ENCODE peak calls at places on chromosome 11, in five cellular contexts. One of them, this sample, is unnamed.

GRCh38 chr11:86438685-86439084 is 64.0 kb downstream of the CCDC81 start:
- DNase-seq in right cardiac atrium: no peak
- DNase-seq in upper lobe of right lung: no peak
- DNase-seq in naive thymus-derived CD4-positive, alpha-beta T cell: no peak
- DNase-seq in fibroblast of pulmonary artery: peak
- DNase-seq in this sample: no peak

GRCh38 chr11:104076455-104076854 is 40.0 kb downstream of the DDI1 start:
- DNase-seq in right cardiac atrium: no peak
- DNase-seq in upper lobe of right lung: no peak
- DNase-seq in naive thymus-derived CD4-positive, alpha-beta T cell: no peak
- DNase-seq in fibroblast of pulmonary artery: no peak
- DNase-seq in this sample: no peak

GRCh38 chr11:6612816-6613136 is 760 bp upstream of the TAF10 start:
- DNase-seq in right cardiac atrium: no peak
- DNase-seq in upper lobe of right lung: no peak
- DNase-seq in naive thymus-derived CD4-positive, alpha-beta T cell: no peak
- DNase-seq in fibroblast of pulmonary artery: no peak
- DNase-seq in this sample: no peak

GRCh38 chr11:8168485-8169257 is at the start of gene RIC3:
- DNase-seq in right cardiac atrium: peak
- DNase-seq in upper lobe of right lung: peak
- DNase-seq in naive thymus-derived CD4-positive, alpha-beta T cell: peak
- DNase-seq in fibroblast of pulmonary artery: no peak
- DNase-seq in this sample: no peak

GRCh38 chr11:95134491-95134890 is 44.8 kb downstream of the ENDOD1 start:
- DNase-seq in right cardiac atrium: no peak
- DNase-seq in upper lobe of right lung: no peak
- DNase-seq in naive thymus-derived CD4-positive, alpha-beta T cell: no peak
- DNase-seq in fibroblast of pulmonary artery: peak
- DNase-seq in this sample: no peak

GRCh38 chr11:39174965-39175364 is 2284.5 kb downstream of the LRRC4C start:
- DNase-seq in right cardiac atrium: no peak
- DNase-seq in upper lobe of right lung: no peak
- DNase-seq in naive thymus-derived CD4-positive, alpha-beta T cell: no peak
- DNase-seq in fibroblast of pulmonary artery: no peak
- DNase-seq in this sample: no peak

GRCh38 chr11:117443269-117444186 is 115.9 kb downstream of the CEP164 start:
- DNase-seq in right cardiac atrium: peak
- DNase-seq in upper lobe of right lung: peak
- DNase-seq in naive thymus-derived CD4-positive, alpha-beta T cell: no peak
- DNase-seq in fibroblast of pulmonary artery: peak
- DNase-seq in this sample: no peak

GRCh38 chr11:9861860-9862725 is 198.2 kb downstream of the SWAP70 start:
- DNase-seq in right cardiac atrium: peak
- DNase-seq in upper lobe of right lung: no peak
- DNase-seq in naive thymus-derived CD4-positive, alpha-beta T cell: peak
- DNase-seq in fibroblast of pulmonary artery: peak
- DNase-seq in this sample: peak

GRCh38 chr11:117823941-117824420 is 563 bp downstream of the FXYD2 start:
- DNase-seq in right cardiac atrium: peak
- DNase-seq in upper lobe of right lung: peak
- DNase-seq in naive thymus-derived CD4-positive, alpha-beta T cell: no peak
- DNase-seq in fibroblast of pulmonary artery: peak
- DNase-seq in this sample: peak

GRCh38 chr11:34050536-34050935 is 995 bp upstream of the CAPRIN1 start:
- DNase-seq in right cardiac atrium: no peak
- DNase-seq in upper lobe of right lung: no peak
- DNase-seq in naive thymus-derived CD4-positive, alpha-beta T cell: no peak
- DNase-seq in fibroblast of pulmonary artery: peak
- DNase-seq in this sample: no peak

GRCh38 chr11:109302591-109303334 is 119.2 kb upstream of the C11orf87 start:
- DNase-seq in right cardiac atrium: no peak
- DNase-seq in upper lobe of right lung: no peak
- DNase-seq in naive thymus-derived CD4-positive, alpha-beta T cell: no peak
- DNase-seq in fibroblast of pulmonary artery: no peak
- DNase-seq in this sample: no peak

GRCh38 chr11:27619936-27620335 is 80.3 kb downstream of the BDNF start:
- DNase-seq in right cardiac atrium: no peak
- DNase-seq in upper lobe of right lung: no peak
- DNase-seq in naive thymus-derived CD4-positive, alpha-beta T cell: no peak
- DNase-seq in fibroblast of pulmonary artery: no peak
- DNase-seq in this sample: no peak

GRCh38 chr11:102312656-102313055 is 4.6 kb upstream of the BIRC3 start:
- DNase-seq in right cardiac atrium: no peak
- DNase-seq in upper lobe of right lung: no peak
- DNase-seq in naive thymus-derived CD4-positive, alpha-beta T cell: no peak
- DNase-seq in fibroblast of pulmonary artery: peak
- DNase-seq in this sample: no peak

GRCh38 chr11:12506502-12506921 is 129.1 kb downstream of the PARVA start:
- DNase-seq in right cardiac atrium: no peak
- DNase-seq in upper lobe of right lung: no peak
- DNase-seq in naive thymus-derived CD4-positive, alpha-beta T cell: no peak
- DNase-seq in fibroblast of pulmonary artery: peak
- DNase-seq in this sample: no peak

GRCh38 chr11:62399868-62400245 is 19.0 kb upstream of the SCGB1A1 start:
- DNase-seq in right cardiac atrium: peak
- DNase-seq in upper lobe of right lung: peak
- DNase-seq in naive thymus-derived CD4-positive, alpha-beta T cell: no peak
- DNase-seq in fibroblast of pulmonary artery: no peak
- DNase-seq in this sample: no peak

GRCh38 chr11:68441466-68442230 is 18.9 kb upstream of the PPP6R3 start:
- DNase-seq in right cardiac atrium: no peak
- DNase-seq in upper lobe of right lung: no peak
- DNase-seq in naive thymus-derived CD4-positive, alpha-beta T cell: no peak
- DNase-seq in fibroblast of pulmonary artery: peak
- DNase-seq in this sample: no peak

GRCh38 chr11:123601136-123601535 is 53.3 kb downstream of the SCN3B start:
- DNase-seq in right cardiac atrium: no peak
- DNase-seq in upper lobe of right lung: no peak
- DNase-seq in naive thymus-derived CD4-positive, alpha-beta T cell: no peak
- DNase-seq in fibroblast of pulmonary artery: peak
- DNase-seq in this sample: no peak

GRCh38 chr11:119361056-119361787 is 14.7 kb upstream of the MFRP start:
- DNase-seq in right cardiac atrium: no peak
- DNase-seq in upper lobe of right lung: peak
- DNase-seq in naive thymus-derived CD4-positive, alpha-beta T cell: no peak
- DNase-seq in fibroblast of pulmonary artery: peak
- DNase-seq in this sample: no peak

GRCh38 chr11:72347691-72348090 is 86.6 kb downstream of the CLPB start:
- DNase-seq in right cardiac atrium: no peak
- DNase-seq in upper lobe of right lung: no peak
- DNase-seq in naive thymus-derived CD4-positive, alpha-beta T cell: no peak
- DNase-seq in fibroblast of pulmonary artery: no peak
- DNase-seq in this sample: no peak

GRCh38 chr11:72780291-72781062 is 13.4 kb downstream of the STARD10 start:
- DNase-seq in right cardiac atrium: no peak
- DNase-seq in upper lobe of right lung: no peak
- DNase-seq in naive thymus-derived CD4-positive, alpha-beta T cell: no peak
- DNase-seq in fibroblast of pulmonary artery: no peak
- DNase-seq in this sample: no peak

GRCh38 chr11:117188620-117189081 is 10.1 kb downstream of the SIDT2 start:
- DNase-seq in right cardiac atrium: no peak
- DNase-seq in upper lobe of right lung: peak
- DNase-seq in naive thymus-derived CD4-positive, alpha-beta T cell: no peak
- DNase-seq in fibroblast of pulmonary artery: no peak
- DNase-seq in this sample: no peak

GRCh38 chr11:62548545-62549335 is 2.1 kb upstream of the AHNAK start:
- DNase-seq in right cardiac atrium: peak
- DNase-seq in upper lobe of right lung: no peak
- DNase-seq in naive thymus-derived CD4-positive, alpha-beta T cell: no peak
- DNase-seq in fibroblast of pulmonary artery: peak
- DNase-seq in this sample: no peak

GRCh38 chr11:66136752-66137123 is 66.7 kb downstream of the PACS1 start:
- DNase-seq in right cardiac atrium: no peak
- DNase-seq in upper lobe of right lung: no peak
- DNase-seq in naive thymus-derived CD4-positive, alpha-beta T cell: no peak
- DNase-seq in fibroblast of pulmonary artery: peak
- DNase-seq in this sample: no peak

GRCh38 chr11:11157201-11157600 is 195.8 kb downstream of the CSNK2A3 start:
- DNase-seq in right cardiac atrium: peak
- DNase-seq in upper lobe of right lung: no peak
- DNase-seq in naive thymus-derived CD4-positive, alpha-beta T cell: peak
- DNase-seq in fibroblast of pulmonary artery: peak
- DNase-seq in this sample: peak

GRCh38 chr11:10413268-10413667 is 41.8 kb upstream of the AMPD3 start:
- DNase-seq in right cardiac atrium: no peak
- DNase-seq in upper lobe of right lung: no peak
- DNase-seq in naive thymus-derived CD4-positive, alpha-beta T cell: no peak
- DNase-seq in fibroblast of pulmonary artery: no peak
- DNase-seq in this sample: peak

GRCh38 chr11:123577081-123577598 is 77.3 kb downstream of the SCN3B start:
- DNase-seq in right cardiac atrium: peak
- DNase-seq in upper lobe of right lung: peak
- DNase-seq in naive thymus-derived CD4-positive, alpha-beta T cell: peak
- DNase-seq in fibroblast of pulmonary artery: peak
- DNase-seq in this sample: no peak

GRCh38 chr11:125892071-125892470 is 4.6 kb downstream of the HYLS1 start:
- DNase-seq in right cardiac atrium: no peak
- DNase-seq in upper lobe of right lung: no peak
- DNase-seq in naive thymus-derived CD4-positive, alpha-beta T cell: no peak
- DNase-seq in fibroblast of pulmonary artery: no peak
- DNase-seq in this sample: no peak

GRCh38 chr11:64000740-64001514 is 14.7 kb downstream of the OTUB1 start:
- DNase-seq in right cardiac atrium: no peak
- DNase-seq in upper lobe of right lung: no peak
- DNase-seq in naive thymus-derived CD4-positive, alpha-beta T cell: no peak
- DNase-seq in fibroblast of pulmonary artery: no peak
- DNase-seq in this sample: no peak
- H3K4me3 ChIP-seq in right cardiac atrium: peak
- H3K4me3 ChIP-seq in upper lobe of right lung: peak
- H3K4me3 ChIP-seq in naive thymus-derived CD4-positive, alpha-beta T cell: no peak
- H3K4me3 ChIP-seq in fibroblast of pulmonary artery: peak
- H3K4me3 ChIP-seq in this sample: no peak

GRCh38 chr11:130146797-130147196 is 12.8 kb upstream of the ST14 start:
- DNase-seq in right cardiac atrium: no peak
- DNase-seq in upper lobe of right lung: no peak
- DNase-seq in naive thymus-derived CD4-positive, alpha-beta T cell: no peak
- DNase-seq in fibroblast of pulmonary artery: no peak
- DNase-seq in this sample: peak

GRCh38 chr11:130155106-130155505 is 4.5 kb upstream of the ST14 start:
- DNase-seq in right cardiac atrium: no peak
- DNase-seq in upper lobe of right lung: no peak
- DNase-seq in naive thymus-derived CD4-positive, alpha-beta T cell: no peak
- DNase-seq in fibroblast of pulmonary artery: no peak
- DNase-seq in this sample: peak

GRCh38 chr11:130150790-130151189 is 8.8 kb upstream of the ST14 start:
- DNase-seq in right cardiac atrium: no peak
- DNase-seq in upper lobe of right lung: no peak
- DNase-seq in naive thymus-derived CD4-positive, alpha-beta T cell: no peak
- DNase-seq in fibroblast of pulmonary artery: no peak
- DNase-seq in this sample: no peak

GRCh38 chr11:130148927-130149326 is 10.7 kb upstream of the ST14 start:
- DNase-seq in right cardiac atrium: no peak
- DNase-seq in upper lobe of right lung: no peak
- DNase-seq in naive thymus-derived CD4-positive, alpha-beta T cell: no peak
- DNase-seq in fibroblast of pulmonary artery: no peak
- DNase-seq in this sample: no peak

DNA sequence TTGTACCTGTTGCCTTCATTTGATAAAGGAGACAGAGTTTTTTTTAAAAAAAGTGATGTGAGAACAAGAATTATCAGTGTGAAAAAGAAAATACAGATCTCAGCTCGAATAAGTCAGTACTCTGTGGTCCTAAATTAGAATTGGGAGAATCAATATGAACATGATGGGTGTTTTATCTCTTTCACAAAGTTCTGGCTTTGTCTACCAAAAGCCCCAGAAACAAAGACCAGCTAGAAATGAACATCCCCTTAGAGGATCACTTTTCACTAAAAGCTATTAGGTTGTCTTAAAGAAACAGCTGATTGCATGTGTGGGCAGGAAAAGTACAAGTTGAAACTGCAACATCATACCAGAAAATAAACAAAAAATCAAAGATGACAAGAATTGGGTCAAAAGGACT is 8.4 kb upstream of the ST14 start:
- DNase-seq in right cardiac atrium: no peak
- DNase-seq in upper lobe of right lung: no peak
- DNase-seq in naive thymus-derived CD4-positive, alpha-beta T cell: no peak
- DNase-seq in fibroblast of pulmonary artery: no peak
- DNase-seq in this sample: no peak
- H3K4me3 ChIP-seq in right cardiac atrium: no peak
- H3K4me3 ChIP-seq in upper lobe of right lung: no peak
- H3K4me3 ChIP-seq in naive thymus-derived CD4-positive, alpha-beta T cell: no peak
- H3K4me3 ChIP-seq in fibroblast of pulmonary artery: no peak
- H3K4me3 ChIP-seq in this sample: no peak

GRCh38 chr11:67438121-67438902 is 830 bp upstream of the PTPRCAP start:
- DNase-seq in right cardiac atrium: no peak
- DNase-seq in upper lobe of right lung: no peak
- DNase-seq in naive thymus-derived CD4-positive, alpha-beta T cell: peak
- DNase-seq in fibroblast of pulmonary artery: no peak
- DNase-seq in this sample: peak

GRCh38 chr11:67435727-67436458 is 1.6 kb downstream of the PTPRCAP start:
- DNase-seq in right cardiac atrium: no peak
- DNase-seq in upper lobe of right lung: no peak
- DNase-seq in naive thymus-derived CD4-positive, alpha-beta T cell: no peak
- DNase-seq in fibroblast of pulmonary artery: no peak
- DNase-seq in this sample: no peak

GRCh38 chr11:67436459-67437081 is 912 bp downstream of the PTPRCAP start:
- DNase-seq in right cardiac atrium: no peak
- DNase-seq in upper lobe of right lung: no peak
- DNase-seq in naive thymus-derived CD4-positive, alpha-beta T cell: peak
- DNase-seq in fibroblast of pulmonary artery: no peak
- DNase-seq in this sample: peak

GRCh38 chr11:67435031-67435726 is 2.3 kb downstream of the PTPRCAP start:
- DNase-seq in right cardiac atrium: no peak
- DNase-seq in upper lobe of right lung: no peak
- DNase-seq in naive thymus-derived CD4-positive, alpha-beta T cell: no peak
- DNase-seq in fibroblast of pulmonary artery: no peak
- DNase-seq in this sample: no peak

DNA sequence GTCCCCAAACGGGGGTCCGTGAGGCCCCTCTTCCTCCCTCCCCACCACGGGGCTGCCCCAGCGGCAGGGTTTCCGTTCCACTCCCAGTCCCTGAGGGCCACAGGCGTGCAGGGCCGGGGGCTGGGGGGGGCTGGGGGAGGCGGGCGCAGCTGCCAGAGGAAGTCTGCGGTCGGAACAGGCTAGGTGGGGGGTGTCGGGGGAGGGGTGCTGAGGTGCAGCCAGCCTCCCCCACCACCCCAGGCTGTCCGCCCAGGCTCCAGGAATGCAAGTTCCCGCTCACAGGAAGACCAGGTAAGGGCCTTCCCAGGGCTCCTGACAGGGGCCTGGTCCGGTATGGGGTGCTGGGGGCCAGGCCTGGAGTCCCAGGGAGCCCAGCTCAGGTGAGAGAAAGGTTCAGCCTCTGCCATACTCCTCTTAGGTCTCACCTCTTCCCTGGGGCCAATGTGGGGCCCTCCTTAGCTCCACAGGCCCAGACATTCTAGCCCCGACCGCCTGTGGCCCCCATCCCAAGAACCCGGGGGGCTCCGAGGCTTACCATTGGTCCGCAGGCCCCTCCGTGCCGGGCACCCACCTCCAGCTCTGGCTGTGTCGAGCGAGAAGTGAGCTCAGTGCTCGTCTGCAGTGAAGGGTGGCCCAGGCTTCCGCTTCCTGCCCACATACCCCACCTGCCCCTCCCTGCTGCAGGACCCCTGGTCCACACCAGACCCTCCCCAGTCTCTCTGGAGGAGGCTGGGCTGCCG is at the start of gene PTPRCAP:
- DNase-seq in right cardiac atrium: no peak
- DNase-seq in upper lobe of right lung: no peak
- DNase-seq in naive thymus-derived CD4-positive, alpha-beta T cell: peak
- DNase-seq in fibroblast of pulmonary artery: no peak
- DNase-seq in this sample: peak
- H3K4me3 ChIP-seq in right cardiac atrium: no peak
- H3K4me3 ChIP-seq in upper lobe of right lung: peak
- H3K4me3 ChIP-seq in naive thymus-derived CD4-positive, alpha-beta T cell: peak
- H3K4me3 ChIP-seq in fibroblast of pulmonary artery: no peak
- H3K4me3 ChIP-seq in this sample: peak

GRCh38 chr11:111334495-111335123 is 36.3 kb downstream of the POU2AF3 start:
- DNase-seq in right cardiac atrium: no peak
- DNase-seq in upper lobe of right lung: no peak
- DNase-seq in naive thymus-derived CD4-positive, alpha-beta T cell: no peak
- DNase-seq in fibroblast of pulmonary artery: no peak
- DNase-seq in this sample: no peak
- H3K4me3 ChIP-seq in right cardiac atrium: no peak
- H3K4me3 ChIP-seq in upper lobe of right lung: no peak
- H3K4me3 ChIP-seq in naive thymus-derived CD4-positive, alpha-beta T cell: no peak
- H3K4me3 ChIP-seq in fibroblast of pulmonary artery: no peak
- H3K4me3 ChIP-seq in this sample: no peak